ENCODE peak calls at places on chromosomes 16 and 17, in eight cellular contexts. X is body of pancreas; M is pancreas; Z is heart right ventricle; R is ovary; U is left ventricle myocardium inferior; A is neural progenitor cell; S is CD8-positive, alpha-beta T cell. W is an unnamed sample. For H3K4me1, the result is how much of the 10 kb centered on the place peaks cover.

GRCh38 chr17:18159551-18160120 is 24.0 kb upstream of the ALKBH5 start:
- DNase-seq in X (no peak), M (no peak), Z (no peak), R (no peak), U (no peak), A (no peak), S (no peak), W (no peak)

GRCh38 chr17:404703-405102 is 52.1 kb upstream of the RPH3AL start:
- DNase-seq in X (no peak), M (no peak), Z (no peak), R (no peak), U (no peak), A (no peak), S (no peak), W (no peak)

GRCh38 chr17:31190351-31190750 is 95.6 kb downstream of the NF1 start:
- DNase-seq in X (no peak), M (no peak), Z (no peak), R (no peak), U (no peak), A (no peak), S (no peak), W (no peak)

GRCh38 chr17:52237151-52237550 is 78.6 kb upstream of the CA10 start:
- DNase-seq in X (no peak), M (no peak), Z (no peak), R (no peak), U (no peak), A (no peak), S (no peak), W (no peak)

GRCh38 chr17:49861150-49861884 is 13.4 kb upstream of the TAC4 start:
- DNase-seq in X (peak), M (no peak), Z (peak), R (peak), U (no peak), A (peak), S (peak), W (no peak)

GRCh38 chr17:38886643-38887010 is 16.8 kb downstream of the LASP1 start:
- DNase-seq in X (no peak), M (no peak), Z (no peak), R (no peak), U (no peak), A (no peak), S (no peak), W (no peak)

GRCh38 chr17:9217151-9218067 is 196.1 kb downstream of the NTN1 start:
- DNase-seq in X (no peak), M (no peak), Z (no peak), R (no peak), U (no peak), A (no peak), S (no peak), W (no peak)

GRCh38 chr17:41415833-41416335 is 8.5 kb downstream of the KRT37 start:
- DNase-seq in X (peak), M (no peak), Z (no peak), R (peak), U (no peak), A (no peak), S (no peak), W (peak)

GRCh38 chr16:67185003-67185865 is 1.5 kb upstream of the MATCAP1 start:
- DNase-seq in X (peak), M (peak), Z (peak), R (peak), U (peak), A (peak), S (peak), W (peak)

GRCh38 chr16:48533931-48534330 is 76.0 kb downstream of the N4BP1 start:
- DNase-seq in X (no peak), M (no peak), Z (no peak), R (no peak), U (no peak), A (no peak), S (no peak), W (no peak)

GRCh38 chr16:22736791-22737190 is 77.2 kb upstream of the HS3ST2 start:
- DNase-seq in X (no peak), M (no peak), Z (no peak), R (no peak), U (no peak), A (no peak), S (no peak), W (no peak)

GRCh38 chr16:52499061-52499460 is 47.9 kb downstream of the TOX3 start:
- DNase-seq in X (no peak), M (no peak), Z (no peak), R (no peak), U (no peak), A (no peak), S (no peak), W (no peak)
- H3K4me1 ChIP-seq in X (under half), M (under half), Z (under half), R (under half), U (under half), A (half or more), S (under half), W (under half)

DNA sequence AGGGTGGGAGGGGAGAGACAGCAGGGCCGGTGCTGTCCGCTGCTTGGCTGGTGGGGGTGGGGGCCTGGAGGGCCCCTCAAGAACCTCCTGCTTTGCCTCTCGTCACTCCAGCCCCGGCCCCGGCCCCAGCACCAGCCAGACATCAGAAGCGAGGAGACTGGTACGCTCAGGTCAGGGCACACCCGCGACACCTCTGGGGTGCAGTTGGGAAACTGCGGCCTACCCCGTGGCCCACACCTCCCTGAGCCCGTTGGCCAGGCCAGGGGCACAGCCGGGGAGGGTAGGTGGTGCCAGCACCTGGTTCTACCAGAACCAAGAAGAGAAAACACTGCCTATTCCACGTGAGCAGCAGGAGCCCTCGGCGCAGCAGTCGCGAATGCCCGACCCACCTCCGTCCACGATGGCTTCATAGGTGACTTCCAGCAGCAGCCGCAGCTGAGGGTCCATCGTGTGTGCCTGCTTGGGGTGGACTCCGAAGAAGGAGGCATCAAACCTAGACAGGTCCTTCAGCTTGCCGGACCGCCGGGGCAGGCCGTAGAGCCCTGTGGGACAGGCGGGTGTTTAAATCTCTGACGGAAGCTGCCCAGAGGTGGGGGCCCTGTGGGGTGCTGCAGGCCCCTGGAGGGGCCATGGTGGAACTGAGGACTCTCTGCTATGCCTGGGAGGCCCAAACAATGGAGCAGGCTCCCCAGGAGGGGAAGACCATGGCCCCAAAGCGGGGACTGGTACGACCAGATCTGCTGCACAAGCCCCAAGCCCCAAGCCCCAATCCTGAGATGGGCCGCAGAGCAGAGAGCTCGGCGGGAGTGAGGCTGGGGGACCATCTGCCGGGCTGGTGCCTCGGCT is 2.9 kb downstream of the FASN start:
- DNase-seq in X (no peak), M (no peak), Z (no peak), R (peak), U (peak), A (no peak), S (no peak), W (peak)
- H3K4me3 ChIP-seq in X (no peak), M (no peak), Z (no peak), R (no peak), U (no peak), A (peak), S (no peak), W (no peak)

GRCh38 chr17:6376901-6377300 is 58.0 kb downstream of the AIPL1 start:
- DNase-seq in X (no peak), M (no peak), Z (no peak), R (no peak), U (no peak), A (peak), S (no peak), W (no peak)

GRCh38 chr17:6374271-6374691 is 60.6 kb downstream of the AIPL1 start:
- DNase-seq in X (no peak), M (no peak), Z (no peak), R (no peak), U (no peak), A (peak), S (no peak), W (no peak)

GRCh38 chr17:6377906-6378305 is 57.0 kb downstream of the AIPL1 start:
- DNase-seq in X (no peak), M (no peak), Z (no peak), R (no peak), U (no peak), A (no peak), S (no peak), W (no peak)

DNA sequence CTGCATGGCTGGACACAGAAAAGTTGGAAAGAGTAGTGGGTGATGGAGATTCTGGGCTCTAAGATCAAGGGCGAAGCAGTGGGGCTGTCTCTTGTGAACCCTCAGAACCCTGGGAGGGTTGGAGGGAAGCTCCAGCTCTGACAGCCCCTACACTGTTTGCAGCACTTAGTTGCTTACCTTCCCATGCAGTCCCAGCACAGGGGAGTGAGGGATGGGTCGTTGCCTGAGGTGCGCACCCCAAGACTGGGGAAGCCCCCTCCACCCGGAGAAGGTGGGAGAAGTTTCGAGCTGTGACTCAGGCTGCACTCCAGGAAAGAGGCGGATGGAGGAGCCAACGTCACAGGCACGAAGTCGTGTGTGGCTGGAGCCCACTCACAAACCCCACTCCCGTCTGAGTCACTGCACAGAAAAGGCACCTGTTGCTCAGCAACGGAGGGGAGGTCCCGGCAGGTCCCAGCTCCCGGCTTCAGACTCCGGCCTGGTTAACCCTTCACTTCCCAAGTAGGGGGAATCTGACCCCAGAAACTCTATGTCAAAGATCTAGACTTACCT is 60.1 kb downstream of the AIPL1 start:
- DNase-seq in X (peak), M (no peak), Z (no peak), R (no peak), U (no peak), A (peak), S (no peak), W (no peak)
- H3K27ac ChIP-seq in X (no peak), M (peak), Z (no peak), R (no peak), U (no peak), A (no peak), S (no peak), W (no peak)

DNA sequence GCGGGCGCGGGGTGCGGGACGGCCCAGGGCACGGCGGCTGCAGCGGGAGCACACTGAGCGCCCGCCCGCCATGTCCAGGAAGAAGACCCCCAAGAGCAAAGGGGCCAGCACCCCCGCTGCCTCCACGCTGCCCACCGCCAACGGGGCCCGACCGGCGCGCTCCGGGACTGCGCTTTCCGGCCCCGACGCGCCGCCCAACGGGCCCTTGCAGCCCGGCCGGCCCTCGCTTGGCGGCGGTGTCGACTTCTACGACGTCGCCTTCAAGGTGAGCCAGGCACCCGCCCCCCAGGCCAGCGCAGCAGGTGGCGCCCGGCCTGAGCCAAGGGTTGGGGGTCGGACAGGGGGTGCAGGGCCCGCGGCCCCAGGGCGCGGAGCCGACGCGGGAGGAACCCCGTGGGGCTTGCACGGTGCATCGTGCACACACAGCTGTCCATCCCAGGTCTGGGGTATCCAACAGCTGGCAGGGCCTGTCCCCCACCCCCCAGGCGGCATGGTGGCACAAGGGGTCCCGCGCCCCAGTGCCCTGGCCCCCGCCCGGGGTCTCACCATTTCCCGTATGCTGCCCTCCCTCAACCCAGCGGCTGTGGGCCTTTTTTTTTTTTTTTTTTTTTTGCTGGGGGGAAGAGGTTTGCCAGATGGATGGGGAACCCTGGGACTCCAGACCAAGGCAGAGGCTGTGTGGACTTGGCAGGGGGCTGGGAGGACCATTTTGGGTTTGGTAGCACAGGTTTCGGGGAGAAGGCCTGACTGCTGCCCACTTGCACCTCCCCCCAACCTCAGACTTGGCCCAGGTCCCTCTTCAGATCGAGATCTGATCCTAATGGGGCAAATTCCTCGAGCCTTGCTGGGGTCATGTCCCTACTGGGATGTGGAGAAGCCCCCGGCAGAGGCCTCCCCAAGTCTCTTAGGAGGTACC is 547 bp downstream of the RAB26 start:
- DNase-seq in X (peak), M (peak), Z (no peak), R (no peak), U (no peak), A (peak), S (no peak), W (no peak)
- H3K4me1 ChIP-seq in X (half or more), M (under half), Z (half or more), R (under half), U (half or more), A (under half), S (half or more), W (under half)

DNA sequence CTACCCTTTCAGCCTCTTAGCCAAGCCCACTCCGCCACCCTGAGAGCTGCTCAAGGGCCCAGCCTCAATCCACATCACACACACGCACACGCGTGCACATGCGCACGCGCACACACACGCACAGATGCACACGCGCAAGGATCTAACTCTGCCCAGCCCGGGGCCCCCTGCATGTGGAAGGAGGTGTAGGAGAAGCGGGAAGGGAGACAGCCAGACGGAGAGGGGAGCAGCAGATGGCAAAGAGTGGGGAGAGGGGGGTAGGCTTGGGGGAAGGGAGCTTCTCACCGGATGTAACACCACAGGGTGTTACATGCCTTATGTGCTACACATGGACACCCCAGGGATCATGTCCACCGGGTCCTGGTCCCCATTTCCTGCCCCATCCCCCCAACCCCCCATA is 15.3 kb downstream of the DLG4 start:
- DNase-seq in X (no peak), M (no peak), Z (no peak), R (peak), U (no peak), A (no peak), S (no peak), W (peak)
- H3K4me3 ChIP-seq in X (no peak), M (no peak), Z (no peak), R (peak), U (peak), A (peak), S (peak), W (peak)

GRCh38 chr16:2498085-2498484 is 15.7 kb upstream of the ATP6V0C start:
- DNase-seq in X (no peak), M (no peak), Z (no peak), R (no peak), U (no peak), A (no peak), S (no peak), W (no peak)

GRCh38 chr16:2500634-2500936 is 13.2 kb upstream of the ATP6V0C start:
- DNase-seq in X (no peak), M (peak), Z (no peak), R (no peak), U (no peak), A (peak), S (no peak), W (no peak)

GRCh38 chr16:2498531-2499253 is 15.1 kb upstream of the ATP6V0C start:
- DNase-seq in X (peak), M (peak), Z (no peak), R (no peak), U (peak), A (no peak), S (no peak), W (no peak)

GRCh38 chr16:2499890-2500633 is 13.7 kb upstream of the ATP6V0C start:
- DNase-seq in X (no peak), M (peak), Z (no peak), R (no peak), U (no peak), A (no peak), S (no peak), W (no peak)

GRCh38 chr16:2499454-2499853 is 14.3 kb upstream of the ATP6V0C start:
- DNase-seq in X (no peak), M (no peak), Z (no peak), R (no peak), U (no peak), A (no peak), S (no peak), W (peak)
- H3K27ac ChIP-seq in X (peak), M (peak), Z (peak), R (no peak), U (peak), A (no peak), S (no peak), W (no peak)

GRCh38 chr17:8159032-8159400 is 3.7 kb downstream of the VAMP2 start:
- DNase-seq in X (no peak), M (no peak), Z (no peak), R (no peak), U (no peak), A (no peak), S (no peak), W (no peak)
- H3K4me1 ChIP-seq in X (half or more), M (under half), Z (half or more), R (under half), U (half or more), A (under half), S (half or more), W (under half)

GRCh38 chr16:87487361-87487924 is 5.4 kb downstream of the ZCCHC14 start:
- DNase-seq in X (peak), M (peak), Z (no peak), R (peak), U (peak), A (peak), S (peak), W (peak)
- H3K4me3 ChIP-seq in X (no peak), M (no peak), Z (no peak), R (no peak), U (no peak), A (peak), S (no peak), W (no peak)

DNA sequence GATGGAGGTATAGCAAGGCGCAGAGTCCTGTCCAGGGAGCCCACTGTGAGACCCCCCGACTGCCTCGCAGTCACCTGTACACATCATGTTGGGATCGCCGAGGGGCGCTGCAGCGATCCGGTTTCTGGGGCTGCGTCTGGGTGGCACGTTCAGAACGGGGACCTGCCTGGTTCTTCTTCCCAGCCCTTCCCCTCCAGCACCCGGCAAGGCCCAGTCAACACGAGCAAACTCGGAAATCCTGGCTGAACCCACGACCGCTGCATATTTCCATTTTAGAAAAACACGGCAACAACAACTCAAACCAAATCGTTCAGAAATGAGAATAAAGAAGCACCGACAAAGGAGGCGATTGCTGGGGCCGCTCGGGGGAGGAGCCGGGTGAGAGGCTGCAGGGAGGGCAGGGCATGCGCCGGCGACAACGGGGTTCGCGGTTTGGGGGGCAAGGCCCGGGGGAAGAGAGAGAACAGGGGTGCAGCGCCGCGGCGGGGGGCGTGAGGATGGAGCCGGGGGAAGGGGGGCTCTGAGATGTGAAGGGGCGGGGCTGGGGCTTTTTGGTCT is 597 bp downstream of the HSDL1 start:
- DNase-seq in X (peak), M (peak), Z (peak), R (peak), U (peak), A (peak), S (peak), W (no peak)
- H3K27ac ChIP-seq in X (peak), M (peak), Z (peak), R (peak), U (peak), A (peak), S (peak), W (peak)